ENCODE peak calls at places on chromosomes 13 and 19, in seven cellular contexts. M, C, R, K, I, N and F are unnamed samples.

GRCh38 chr13:54150851-54151250 is 1122.2 kb downstream of the OLFM4 start:
- DNase-seq in M (no peak), C (no peak), R (no peak), K (no peak), I (no peak), N (no peak), F (no peak)

GRCh38 chr13:113533441-113533840 is 42.9 kb upstream of the DCUN1D2 start:
- DNase-seq in M (no peak), C (no peak), R (peak; percentile 43), K (peak; percentile 67), I (no peak), N (no peak), F (no peak)

GRCh38 chr19:55353803-55354697 is 469 bp downstream of the COX6B2 start:
- DNase-seq in M (no peak), C (no peak), R (no peak), K (peak; percentile 81), I (peak; percentile 71), N (peak; percentile 86), F (peak; percentile 79)

GRCh38 chr13:80473695-80474094 is 132.8 kb upstream of the SPRY2 start:
- DNase-seq in M (no peak), C (peak; percentile 28), R (no peak), K (no peak), I (peak; percentile 36), N (no peak), F (no peak)

GRCh38 chr13:97257800-97258799 is 36.0 kb downstream of the MBNL2 start:
- DNase-seq in M (peak; percentile 88), C (peak; percentile 87), R (no peak), K (peak; percentile 83), I (peak; percentile 98), N (no peak), F (no peak)

GRCh38 chr13:114119196-114119595 is 13.2 kb downstream of the RASA3 start:
- DNase-seq in M (no peak), C (peak; percentile 30), R (no peak), K (no peak), I (peak; percentile 97), N (no peak), F (no peak)

GRCh38 chr13:79647518-79647917 is 166.6 kb downstream of the NDFIP2 start:
- DNase-seq in M (no peak), C (no peak), R (no peak), K (no peak), I (peak; percentile 94), N (no peak), F (no peak)

GRCh38 chr19:4759388-4760284 is 31.9 kb upstream of the FEM1A start:
- DNase-seq in M (peak; percentile 88), C (peak; percentile 89), R (peak; percentile 81), K (peak; percentile 94), I (peak; percentile 83), N (peak; percentile 93), F (peak; percentile 92)

GRCh38 chr13:112772539-112772909 is 82.7 kb downstream of the ATP11A start:
- DNase-seq in M (no peak), C (no peak), R (no peak), K (no peak), I (no peak), N (no peak), F (no peak)

GRCh38 chr13:30805603-30806011 is 70.3 kb downstream of the ALOX5AP start:
- DNase-seq in M (no peak), C (peak; percentile 90), R (peak; percentile 69), K (peak; percentile 68), I (no peak), N (no peak), F (no peak)

GRCh38 chr13:21625366-21625765 is 21.4 kb upstream of the MICU2 start:
- DNase-seq in M (no peak), C (peak; percentile 61), R (no peak), K (no peak), I (peak; percentile 11), N (peak; percentile 19), F (no peak)

GRCh38 chr13:26914624-26915023 is 154.0 kb upstream of the GPR12 start:
- DNase-seq in M (peak; percentile 37), C (no peak), R (no peak), K (no peak), I (no peak), N (no peak), F (no peak)

GRCh38 chr13:91375119-91375729 is 23.2 kb upstream of the GPC5 start:
- DNase-seq in M (no peak), C (no peak), R (no peak), K (no peak), I (no peak), N (no peak), F (no peak)

GRCh38 chr13:77325371-77325941 is 1.4 kb downstream of the MYCBP2 start:
- DNase-seq in M (no peak), C (no peak), R (no peak), K (no peak), I (peak; percentile 51), N (no peak), F (no peak)

GRCh38 chr19:55086730-55087541 is 11.3 kb downstream of the EPS8L1 start:
- DNase-seq in M (peak; percentile 96), C (no peak), R (peak; percentile 85), K (peak; percentile 95), I (peak; percentile 97), N (peak; percentile 93), F (peak; percentile 82)

GRCh38 chr19:18099623-18099995 is 2.0 kb downstream of the MAST3 start:
- DNase-seq in M (no peak), C (no peak), R (no peak), K (no peak), I (no peak), N (no peak), F (no peak)

GRCh38 chr13:26977541-26977940 is 194.1 kb downstream of the USP12 start:
- DNase-seq in M (no peak), C (no peak), R (no peak), K (no peak), I (no peak), N (no peak), F (no peak)

GRCh38 chr13:97977376-97977705 is 23.9 kb downstream of the IPO5 start:
- DNase-seq in M (no peak), C (no peak), R (no peak), K (no peak), I (peak; percentile 53), N (no peak), F (no peak)

GRCh38 chr19:2573916-2574315 is 98.0 kb downstream of the GADD45B start:
- DNase-seq in M (peak; percentile 73), C (no peak), R (peak; percentile 48), K (peak; percentile 58), I (no peak), N (no peak), F (no peak)

GRCh38 chr19:2577722-2578335 is 101.9 kb downstream of the GADD45B start:
- DNase-seq in M (peak; percentile 69), C (no peak), R (peak; percentile 47), K (peak; percentile 63), I (no peak), N (no peak), F (no peak)

GRCh38 chr19:2574971-2575630 is 99.2 kb downstream of the GADD45B start:
- DNase-seq in M (peak; percentile 58), C (no peak), R (peak; percentile 37), K (peak; percentile 44), I (no peak), N (no peak), F (no peak)

GRCh38 chr19:2574478-2574931 is 98.6 kb downstream of the GADD45B start:
- DNase-seq in M (peak; percentile 62), C (no peak), R (peak; percentile 35), K (peak; percentile 46), I (no peak), N (no peak), F (no peak)

DNA sequence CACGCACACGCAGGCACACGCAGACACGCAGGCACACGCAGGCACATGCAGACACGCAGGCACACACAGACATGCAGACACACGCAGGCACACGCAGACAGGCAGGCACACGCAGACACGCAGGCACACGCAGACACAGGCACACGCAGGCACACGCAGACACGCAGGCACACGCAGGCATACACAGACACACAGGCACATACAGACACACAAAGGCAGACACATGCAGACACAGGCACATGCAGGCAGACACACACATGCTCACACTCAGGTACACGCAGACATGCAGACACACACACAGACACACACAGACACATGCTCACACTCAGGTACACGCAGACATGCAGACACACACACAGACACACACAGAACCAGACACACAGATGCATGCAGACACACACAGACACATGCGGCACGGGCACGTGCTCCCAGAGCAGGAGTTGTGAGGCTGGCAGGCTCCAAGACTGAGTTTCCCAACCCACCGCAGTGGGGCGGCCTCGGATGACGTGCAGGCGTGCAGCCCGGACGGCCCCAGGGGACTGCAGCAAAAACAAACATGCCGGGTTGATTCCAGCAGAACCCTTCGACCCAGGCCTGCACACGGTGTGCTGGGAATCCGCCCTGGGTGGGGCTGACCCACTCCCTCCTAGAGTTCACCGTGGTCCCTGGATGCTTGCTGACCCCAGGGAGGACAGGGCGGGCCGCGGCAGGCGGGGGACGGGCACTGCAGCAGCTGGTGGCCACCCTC is 100.0 kb downstream of the GADD45B start:
- DNase-seq in M (peak; percentile 95), C (peak; percentile 79), R (peak; percentile 90), K (peak; percentile 95), I (no peak), N (peak; percentile 42), F (peak; percentile 66)
- TF ChIP-seq POLR2AphosphoS5 in M (peak; percentile 36), C (no peak), R (peak; percentile 95), K (peak; percentile 67), I (no peak), N (peak; percentile 42), F (peak; percentile 44)

DNA sequence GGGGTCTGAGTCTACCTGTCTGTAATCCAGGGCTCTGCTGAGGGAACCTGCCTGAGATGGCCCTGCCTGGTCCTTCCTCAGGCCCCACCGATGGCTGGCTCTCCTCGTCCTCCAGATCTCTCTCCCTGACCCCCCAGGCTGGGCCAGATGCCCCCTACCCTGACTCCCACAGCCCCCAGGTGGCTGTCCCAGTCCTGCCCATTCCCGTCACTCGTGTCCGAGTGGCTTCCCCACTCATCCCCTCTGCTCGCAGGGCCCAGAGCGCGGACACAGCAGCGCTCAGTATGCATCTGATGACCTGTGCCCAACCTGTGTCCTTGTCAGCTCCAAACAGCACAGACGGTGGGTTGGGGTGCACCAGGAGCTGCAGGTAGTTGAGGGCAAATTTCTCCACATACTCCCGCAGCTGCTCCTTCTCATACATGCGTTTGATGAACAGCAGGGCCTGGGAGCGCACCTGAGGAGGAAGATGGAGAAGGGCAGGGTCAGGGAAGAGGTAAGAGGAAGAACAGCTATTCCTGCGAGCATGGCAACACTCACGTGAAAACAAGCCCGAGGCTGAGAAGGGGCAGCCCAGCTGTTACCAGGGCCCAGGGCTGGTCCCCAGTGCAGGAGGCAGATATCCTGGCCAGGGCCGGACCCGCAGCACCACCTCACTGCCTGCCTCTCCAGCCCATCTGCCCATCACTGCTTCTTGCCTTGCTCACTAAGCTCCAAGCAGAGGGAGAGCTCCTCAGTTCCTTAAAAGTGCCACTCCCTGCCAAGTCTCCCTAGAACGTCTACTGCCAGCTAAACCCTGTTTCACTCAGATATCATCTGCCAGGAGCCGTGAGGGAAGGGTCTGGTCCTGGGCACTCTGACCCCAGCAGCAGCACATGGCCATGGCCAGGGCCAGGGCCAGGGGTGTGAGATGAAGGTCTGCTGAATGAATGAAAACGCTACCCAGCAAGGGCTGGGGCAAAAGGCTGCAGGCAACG is 11.1 kb upstream of the RSPH6A start:
- DNase-seq in M (no peak), C (no peak), R (no peak), K (no peak), I (no peak), N (no peak), F (no peak)
- TF ChIP-seq CTCF in M (no peak), C (no peak), R (no peak), K (no peak), I (no peak), N (no peak), F (no peak)

GRCh38 chr19:3557461-3558248 is at the start of gene MFSD12:
- DNase-seq in M (peak; percentile 98), C (peak; percentile 80), R (peak; percentile 97), K (peak; percentile 97), I (peak; percentile 91), N (peak; percentile 96), F (peak; percentile 95)
- TF ChIP-seq POLR2A in M (no peak), C (peak; percentile 39), R (no peak), K (no peak), I (peak; percentile 68), N (peak; percentile 52), F (no peak)

GRCh38 chr19:35775298-35776101 is at the start of gene ARHGAP33:
- DNase-seq in M (peak; percentile 100), C (peak; percentile 94), R (peak; percentile 99), K (peak; percentile 99), I (peak; percentile 97), N (peak; percentile 100), F (peak; percentile 100)
- TF ChIP-seq POLR2AphosphoS5 in M (no peak), C (no peak), R (no peak), K (peak; percentile 33), I (peak; percentile 64), N (no peak), F (peak; percentile 58)